ENCODE peak calls at places on chromosomes 6 and 20, in seven cellular contexts. One of them, this sample, is unnamed.

GRCh38 chr6:142566628-142567396 is 265.0 kb downstream of the ADGRG6 start:
- DNase-seq in H1: peak
- DNase-seq in HepG2: peak
- DNase-seq in K562: peak
- DNase-seq in SK-N-SH: peak
- DNase-seq in GM12878: peak
- DNase-seq in HCT116: peak
- DNase-seq in this sample: peak

GRCh38 chr20:19981091-19981490 is 36.1 kb upstream of the NAA20 start:
- DNase-seq in H1: no peak
- DNase-seq in GM12878: no peak
- DNase-seq in HepG2: no peak
- DNase-seq in HCT116: peak
- DNase-seq in K562: no peak
- DNase-seq in SK-N-SH: no peak
- DNase-seq in this sample: no peak

GRCh38 chr6:153012856-153013255 is 10.3 kb upstream of the MTRF1L start:
- DNase-seq in HepG2: no peak
- DNase-seq in GM12878: no peak
- DNase-seq in HCT116: no peak
- DNase-seq in K562: no peak
- DNase-seq in H1: no peak
- DNase-seq in SK-N-SH: no peak
- DNase-seq in this sample: no peak

GRCh38 chr6:16240618-16241320 is 2.4 kb downstream of the GMPR start:
- DNase-seq in SK-N-SH: no peak
- DNase-seq in H1: no peak
- DNase-seq in HepG2: no peak
- DNase-seq in HCT116: no peak
- DNase-seq in GM12878: no peak
- DNase-seq in K562: peak
- DNase-seq in this sample: no peak

GRCh38 chr20:64238115-64238825 is 17.3 kb upstream of the PCMTD2 start:
- DNase-seq in HCT116: no peak
- DNase-seq in HepG2: peak
- DNase-seq in H1: no peak
- DNase-seq in K562: no peak
- DNase-seq in SK-N-SH: no peak
- DNase-seq in GM12878: no peak
- DNase-seq in this sample: no peak

GRCh38 chr6:159754959-159755914 is 6.6 kb upstream of the ACAT2 start:
- DNase-seq in K562: peak
- DNase-seq in GM12878: no peak
- DNase-seq in HepG2: no peak
- DNase-seq in H1: no peak
- DNase-seq in SK-N-SH: no peak
- DNase-seq in HCT116: no peak
- DNase-seq in this sample: no peak

GRCh38 chr6:1377526-1378223 is 11.7 kb upstream of the FOXF2 start:
- DNase-seq in SK-N-SH: no peak
- DNase-seq in HepG2: no peak
- DNase-seq in H1: no peak
- DNase-seq in HCT116: no peak
- DNase-seq in GM12878: no peak
- DNase-seq in K562: no peak
- DNase-seq in this sample: no peak

GRCh38 chr6:148565321-148565926 is 181.4 kb upstream of the UST start:
- DNase-seq in K562: no peak
- DNase-seq in SK-N-SH: no peak
- DNase-seq in GM12878: no peak
- DNase-seq in H1: no peak
- DNase-seq in HCT116: no peak
- DNase-seq in HepG2: no peak
- DNase-seq in this sample: no peak

GRCh38 chr6:101281266-101281665 is 112.2 kb upstream of the GRIK2 start:
- DNase-seq in HepG2: no peak
- DNase-seq in SK-N-SH: no peak
- DNase-seq in GM12878: no peak
- DNase-seq in HCT116: no peak
- DNase-seq in K562: no peak
- DNase-seq in H1: no peak
- DNase-seq in this sample: peak

GRCh38 chr6:44662461-44663121 is 275.1 kb downstream of the CDC5L start:
- DNase-seq in GM12878: no peak
- DNase-seq in H1: peak
- DNase-seq in HCT116: no peak
- DNase-seq in K562: no peak
- DNase-seq in SK-N-SH: no peak
- DNase-seq in HepG2: peak
- DNase-seq in this sample: no peak

GRCh38 chr6:88626460-88626859 is 337.0 kb downstream of the RNGTT start:
- DNase-seq in HepG2: no peak
- DNase-seq in SK-N-SH: no peak
- DNase-seq in HCT116: no peak
- DNase-seq in K562: no peak
- DNase-seq in H1: no peak
- DNase-seq in GM12878: no peak
- DNase-seq in this sample: no peak

GRCh38 chr20:48656661-48657211 is 171.1 kb downstream of the PREX1 start:
- DNase-seq in GM12878: no peak
- DNase-seq in HepG2: peak
- DNase-seq in K562: peak
- DNase-seq in HCT116: peak
- DNase-seq in SK-N-SH: peak
- DNase-seq in H1: peak
- DNase-seq in this sample: peak

GRCh38 chr20:1623501-1624250 is 3.9 kb upstream of the SIRPB1 start:
- DNase-seq in H1: no peak
- DNase-seq in SK-N-SH: no peak
- DNase-seq in K562: no peak
- DNase-seq in HepG2: no peak
- DNase-seq in HCT116: no peak
- DNase-seq in GM12878: no peak
- DNase-seq in this sample: no peak

GRCh38 chr6:81265106-81265505 is 487.4 kb downstream of the TENT5A start:
- DNase-seq in GM12878: no peak
- DNase-seq in HepG2: peak
- DNase-seq in HCT116: no peak
- DNase-seq in K562: no peak
- DNase-seq in SK-N-SH: no peak
- DNase-seq in H1: no peak
- DNase-seq in this sample: no peak

GRCh38 chr6:142845624-142846458 is 99.1 kb downstream of the HIVEP2 start:
- DNase-seq in GM12878: no peak
- DNase-seq in HepG2: peak
- DNase-seq in H1: peak
- DNase-seq in HCT116: peak
- DNase-seq in SK-N-SH: peak
- DNase-seq in K562: no peak
- DNase-seq in this sample: no peak

GRCh38 chr6:75098709-75099108 is 107.1 kb downstream of the COL12A1 start:
- DNase-seq in HepG2: peak
- DNase-seq in SK-N-SH: no peak
- DNase-seq in GM12878: no peak
- DNase-seq in HCT116: peak
- DNase-seq in H1: no peak
- DNase-seq in K562: no peak
- DNase-seq in this sample: no peak

GRCh38 chr6:108157972-108158441 is 7.8 kb upstream of the NR2E1 start:
- DNase-seq in HepG2: no peak
- DNase-seq in H1: peak
- DNase-seq in SK-N-SH: peak
- DNase-seq in HCT116: no peak
- DNase-seq in K562: no peak
- DNase-seq in GM12878: no peak
- DNase-seq in this sample: no peak

GRCh38 chr6:402901-403658 is 11.5 kb downstream of the IRF4 start:
- DNase-seq in K562: no peak
- DNase-seq in SK-N-SH: no peak
- DNase-seq in HCT116: no peak
- DNase-seq in GM12878: no peak
- DNase-seq in H1: no peak
- DNase-seq in HepG2: no peak
- DNase-seq in this sample: no peak

GRCh38 chr6:101595276-101595675 is 201.8 kb downstream of the GRIK2 start:
- DNase-seq in K562: no peak
- DNase-seq in GM12878: no peak
- DNase-seq in HCT116: no peak
- DNase-seq in H1: no peak
- DNase-seq in SK-N-SH: no peak
- DNase-seq in HepG2: no peak
- DNase-seq in this sample: no peak

GRCh38 chr6:29553268-29554057 is 6.1 kb downstream of the UBD start:
- DNase-seq in H1: peak
- DNase-seq in K562: no peak
- DNase-seq in SK-N-SH: peak
- DNase-seq in GM12878: no peak
- DNase-seq in HCT116: no peak
- DNase-seq in HepG2: no peak
- DNase-seq in this sample: no peak

GRCh38 chr20:37303637-37304036 is 14.2 kb downstream of the MANBAL start:
- DNase-seq in SK-N-SH: no peak
- DNase-seq in K562: no peak
- DNase-seq in HCT116: no peak
- DNase-seq in H1: no peak
- DNase-seq in HepG2: no peak
- DNase-seq in GM12878: no peak
- DNase-seq in this sample: no peak

GRCh38 chr20:37302981-37303380 is 13.5 kb downstream of the MANBAL start:
- DNase-seq in GM12878: no peak
- DNase-seq in SK-N-SH: no peak
- DNase-seq in H1: no peak
- DNase-seq in HCT116: no peak
- DNase-seq in K562: no peak
- DNase-seq in HepG2: no peak
- DNase-seq in this sample: no peak

GRCh38 chr20:37308098-37309050 is 18.9 kb downstream of the MANBAL start:
- DNase-seq in GM12878: peak
- DNase-seq in SK-N-SH: no peak
- DNase-seq in HepG2: no peak
- DNase-seq in K562: no peak
- DNase-seq in HCT116: no peak
- DNase-seq in H1: no peak
- DNase-seq in this sample: no peak

GRCh38 chr20:37305079-37305478 is 15.6 kb downstream of the MANBAL start:
- DNase-seq in K562: no peak
- DNase-seq in H1: no peak
- DNase-seq in GM12878: no peak
- DNase-seq in SK-N-SH: no peak
- DNase-seq in HCT116: no peak
- DNase-seq in HepG2: no peak
- DNase-seq in this sample: no peak

GRCh38 chr20:37305839-37306238 is 16.4 kb downstream of the MANBAL start:
- DNase-seq in H1: no peak
- DNase-seq in HepG2: no peak
- DNase-seq in K562: no peak
- DNase-seq in GM12878: no peak
- DNase-seq in HCT116: no peak
- DNase-seq in SK-N-SH: no peak
- DNase-seq in this sample: no peak
- TF ChIP-seq JUND in H1: no peak
- TF ChIP-seq JUND in HepG2: no peak
- TF ChIP-seq JUND in K562: no peak
- TF ChIP-seq JUND in GM12878: no peak
- TF ChIP-seq JUND in HCT116: no peak
- TF ChIP-seq JUND in SK-N-SH: no peak
- TF ChIP-seq JUND in this sample: no peak

DNA sequence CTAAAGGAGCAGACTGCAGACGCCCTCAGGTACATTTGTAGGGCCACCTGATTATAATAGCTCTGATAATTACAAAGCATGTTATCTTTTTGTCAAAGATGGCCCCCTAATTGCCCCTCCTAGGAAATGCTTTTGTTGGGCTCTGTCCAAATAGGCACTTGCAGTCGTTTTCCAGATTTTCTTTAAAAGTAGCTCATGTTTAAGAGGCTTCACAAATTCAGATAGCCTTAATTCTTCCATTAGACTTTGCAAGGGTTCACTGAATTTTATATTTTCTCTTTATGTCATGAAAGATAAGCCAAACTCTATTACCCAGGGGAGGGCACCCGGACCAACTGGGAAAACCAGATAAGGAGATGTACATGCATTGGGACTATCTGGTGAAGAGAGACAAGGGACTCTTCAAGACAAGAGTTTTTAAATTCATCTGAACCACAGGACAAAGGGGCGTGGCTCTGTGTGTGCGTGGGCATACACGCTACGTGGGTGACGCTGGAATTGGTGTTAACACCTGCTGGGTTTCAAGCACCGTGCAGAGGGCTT is 95.6 kb downstream of the TOX2 start:
- DNase-seq in HCT116: no peak
- DNase-seq in SK-N-SH: peak
- DNase-seq in H1: no peak
- DNase-seq in HepG2: no peak
- DNase-seq in GM12878: no peak
- DNase-seq in K562: peak
- DNase-seq in this sample: no peak
- TF ChIP-seq JUND in HCT116: no peak
- TF ChIP-seq JUND in SK-N-SH: no peak
- TF ChIP-seq JUND in H1: no peak
- TF ChIP-seq JUND in HepG2: no peak
- TF ChIP-seq JUND in GM12878: no peak
- TF ChIP-seq JUND in K562: no peak
- TF ChIP-seq JUND in this sample: no peak

GRCh38 chr20:58352454-58352853 is 36.6 kb upstream of the VAPB start:
- DNase-seq in HCT116: no peak
- DNase-seq in H1: no peak
- DNase-seq in GM12878: no peak
- DNase-seq in HepG2: no peak
- DNase-seq in SK-N-SH: no peak
- DNase-seq in K562: no peak
- DNase-seq in this sample: no peak

GRCh38 chr20:58344741-58345140 is 35.2 kb downstream of the RAB22A start:
- DNase-seq in HepG2: no peak
- DNase-seq in GM12878: no peak
- DNase-seq in HCT116: no peak
- DNase-seq in K562: no peak
- DNase-seq in H1: no peak
- DNase-seq in SK-N-SH: no peak
- DNase-seq in this sample: no peak

DNA sequence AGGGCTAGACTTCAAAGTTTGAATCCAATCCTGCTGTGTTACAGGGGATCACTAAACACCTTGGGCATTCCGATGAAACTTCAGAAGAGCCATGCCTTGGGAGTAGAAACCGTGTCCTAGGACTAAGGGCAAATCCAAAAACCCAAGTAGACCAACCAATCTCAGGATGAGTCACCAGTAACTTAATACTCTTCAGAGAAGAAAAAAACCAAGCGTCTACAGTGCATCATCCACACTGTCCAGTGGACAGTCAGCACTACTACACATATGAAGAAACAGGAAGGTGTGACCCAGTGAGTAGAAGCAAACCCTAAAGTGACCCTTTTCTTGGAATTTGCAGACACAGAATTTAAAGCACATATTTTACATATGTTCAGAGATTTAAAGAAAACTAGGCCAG is 39.4 kb upstream of the VAPB start:
- DNase-seq in HepG2: no peak
- DNase-seq in SK-N-SH: peak
- DNase-seq in K562: no peak
- DNase-seq in H1: no peak
- DNase-seq in HCT116: no peak
- DNase-seq in GM12878: no peak
- DNase-seq in this sample: no peak
- TF ChIP-seq JUND in HepG2: no peak
- TF ChIP-seq JUND in SK-N-SH: peak
- TF ChIP-seq JUND in K562: peak
- TF ChIP-seq JUND in H1: no peak
- TF ChIP-seq JUND in HCT116: peak
- TF ChIP-seq JUND in GM12878: no peak
- TF ChIP-seq JUND in this sample: no peak

GRCh38 chr20:50372770-50373088 is 137.5 kb upstream of the PTPN1 start:
- DNase-seq in SK-N-SH: no peak
- DNase-seq in K562: no peak
- DNase-seq in HCT116: no peak
- DNase-seq in HepG2: peak
- DNase-seq in GM12878: no peak
- DNase-seq in H1: no peak
- DNase-seq in this sample: peak
- TF ChIP-seq JUND in SK-N-SH: no peak
- TF ChIP-seq JUND in K562: peak
- TF ChIP-seq JUND in HCT116: peak
- TF ChIP-seq JUND in HepG2: peak
- TF ChIP-seq JUND in GM12878: no peak
- TF ChIP-seq JUND in H1: no peak
- TF ChIP-seq JUND in this sample: no peak